ENCODE peak calls at places on chromosomes 3 and 15, in six cellular contexts. P is GM23338, E is HCT116, Y is transverse colon, W is Panc1, A is prostate gland. T is an unnamed sample.

GRCh38 chr3:150797155-150797554 is 34.2 kb upstream of the SIAH2 start:
- DNase-seq in P (no peak), E (no peak), Y (no peak), W (no peak), A (no peak), T (no peak)

GRCh38 chr3:187456268-187456667 is 88.1 kb downstream of the RTP4 start:
- DNase-seq in P (no peak), E (no peak), Y (no peak), W (no peak), A (peak; percentile 21), T (no peak)

GRCh38 chr15:31277335-31278055 is 49.1 kb upstream of the KLF13 start:
- DNase-seq in P (no peak), E (no peak), Y (no peak), W (no peak), A (peak; percentile 1), T (no peak)

GRCh38 chr15:49103676-49104075 is 51.7 kb downstream of the COPS2 start:
- DNase-seq in P (no peak), E (no peak), Y (no peak), W (no peak), A (no peak), T (no peak)

GRCh38 chr3:13012228-13012691 is 61.0 kb downstream of the IQSEC1 start:
- DNase-seq in P (no peak), E (no peak), Y (peak; percentile 80), W (no peak), A (no peak), T (peak; percentile 71)

GRCh38 chr3:43582876-43583275 is 38.9 kb downstream of the ANO10 start:
- DNase-seq in P (no peak), E (no peak), Y (no peak), W (no peak), A (no peak), T (no peak)

GRCh38 chr3:14175383-14176037 is 2.9 kb downstream of the XPC start:
- DNase-seq in P (no peak), E (no peak), Y (no peak), W (no peak), A (no peak), T (peak; percentile 85)

GRCh38 chr3:79724206-79724605 is 43.6 kb downstream of the ROBO1 start:
- DNase-seq in P (peak; percentile 78), E (no peak), Y (no peak), W (no peak), A (no peak), T (no peak)

GRCh38 chr3:143081844-143082778 is 37.5 kb upstream of the CHST2 start:
- DNase-seq in P (no peak), E (no peak), Y (peak; percentile 24), W (no peak), A (no peak), T (no peak)

GRCh38 chr3:50336452-50337174 is 4.0 kb downstream of the RASSF1 start:
- DNase-seq in P (peak; percentile 41), E (no peak), Y (no peak), W (no peak), A (no peak), T (no peak)

GRCh38 chr3:65196663-65197062 is 508.9 kb upstream of the ADAMTS9 start:
- DNase-seq in P (peak; percentile 36), E (no peak), Y (no peak), W (no peak), A (no peak), T (no peak)

GRCh38 chr3:11085078-11085840 is 69.0 kb upstream of the HRH1 start:
- DNase-seq in P (no peak), E (no peak), Y (no peak), W (no peak), A (no peak), T (no peak)

GRCh38 chr3:128180446-128180845 is 27.2 kb downstream of the EEFSEC start:
- DNase-seq in P (no peak), E (no peak), Y (no peak), W (no peak), A (no peak), T (no peak)

GRCh38 chr3:29955413-29955812 is 651.0 kb upstream of the TGFBR2 start:
- DNase-seq in P (no peak), E (no peak), Y (no peak), W (no peak), A (no peak), T (no peak)

GRCh38 chr15:88012233-88012632 is 244.3 kb downstream of the NTRK3 start:
- DNase-seq in P (no peak), E (no peak), Y (no peak), W (no peak), A (no peak), T (no peak)

GRCh38 chr15:42136513-42136912 is 19.9 kb downstream of the PLA2G4F start:
- DNase-seq in P (no peak), E (no peak), Y (no peak), W (no peak), A (no peak), T (no peak)

GRCh38 chr15:29183071-29183831 is 86.4 kb downstream of the NSMCE3 start:
- DNase-seq in P (peak; percentile 5), E (no peak), Y (no peak), W (no peak), A (no peak), T (no peak)

GRCh38 chr3:56819016-56819809 is 17.5 kb upstream of the ARHGEF3 start:
- DNase-seq in P (no peak), E (no peak), Y (no peak), W (no peak), A (no peak), T (no peak)

GRCh38 chr15:31216210-31216911 is 110.3 kb upstream of the KLF13 start:
- DNase-seq in P (peak; percentile 78), E (no peak), Y (peak; percentile 96), W (no peak), A (peak; percentile 49), T (peak; percentile 98)

GRCh38 chr3:108493862-108494261 is 16.5 kb downstream of the MYH15 start:
- DNase-seq in P (peak; percentile 32), E (peak; percentile 19), Y (peak; percentile 37), W (no peak), A (no peak), T (peak; percentile 11)

GRCh38 chr3:182524711-182525401 is 268.4 kb upstream of the ATP11B start:
- DNase-seq in P (no peak), E (no peak), Y (no peak), W (no peak), A (peak; percentile 5), T (no peak)

GRCh38 chr15:65833501-65834220 is 35.6 kb upstream of the RAB11A start:
- DNase-seq in P (no peak), E (no peak), Y (peak; percentile 28), W (no peak), A (no peak), T (no peak)

GRCh38 chr3:59817511-59817910 is 767.7 kb upstream of the CFAP20DC start:
- DNase-seq in P (no peak), E (no peak), Y (no peak), W (no peak), A (no peak), T (no peak)

GRCh38 chr15:89363770-89364169 is 29.1 kb upstream of the POLG start:
- DNase-seq in P (no peak), E (no peak), Y (no peak), W (no peak), A (no peak), T (no peak)
- H3K4me3 ChIP-seq in P (no peak overlapping the region), E (no peak overlapping the region), Y (no peak overlapping the region), W (no peak overlapping the region), A (no peak overlapping the region), T (no peak overlapping the region)

GRCh38 chr15:75348563-75349350 is 1.9 kb downstream of the NEIL1 start:
- DNase-seq in P (peak; percentile 63), E (no peak), Y (peak; percentile 24), W (no peak), A (no peak), T (no peak)
- TF ChIP-seq POLR2AphosphoS5 in P (no peak), E (peak; percentile 6), Y (no peak), W (no peak), A (no peak), T (no peak)

DNA sequence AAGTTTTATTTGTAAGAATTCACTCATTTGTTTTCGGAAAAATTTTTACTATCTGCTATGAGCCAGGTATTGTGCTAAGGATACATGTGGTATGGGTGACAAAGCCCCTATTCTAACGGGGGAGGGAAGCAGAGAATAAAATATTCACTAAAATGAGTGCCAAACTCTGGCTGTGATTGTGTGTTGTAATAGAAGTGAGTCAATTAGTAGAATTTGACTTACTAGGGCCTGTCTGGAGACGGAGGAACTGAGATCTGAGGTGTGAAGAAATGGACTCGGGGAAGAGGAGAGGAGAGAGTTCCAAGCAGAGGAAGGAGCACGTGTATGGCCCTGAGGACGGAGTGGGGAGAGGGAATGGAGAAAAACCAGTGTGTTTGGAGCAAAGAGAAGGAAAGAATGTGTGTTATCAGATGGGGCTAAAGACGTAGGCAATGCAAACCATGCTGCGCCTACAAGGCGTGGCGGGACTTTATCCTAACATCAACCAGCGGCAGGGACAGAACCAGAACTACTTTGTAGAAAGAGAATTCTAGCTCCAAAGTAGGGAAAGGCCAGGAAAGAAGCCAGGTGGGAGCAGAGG is 89.1 kb downstream of the OSBPL10 start:
- DNase-seq in P (no peak), E (no peak), Y (no peak), W (no peak), A (no peak), T (no peak)
- H3K4me3 ChIP-seq in P (no peak overlapping the region), E (no peak overlapping the region), Y (no peak overlapping the region), W (no peak overlapping the region), A (no peak overlapping the region), T (no peak overlapping the region)

GRCh38 chr3:114290911-114291901 is 2.6 kb upstream of the TIGIT start:
- DNase-seq in P (peak; percentile 97), E (peak; percentile 44), Y (peak; percentile 77), W (peak; percentile 24), A (peak; percentile 9), T (no peak)

GRCh38 chr3:114294940-114295480 is 1.2 kb downstream of the TIGIT start:
- DNase-seq in P (no peak), E (no peak), Y (no peak), W (no peak), A (no peak), T (no peak)

GRCh38 chr3:114299421-114299820 is 5.6 kb downstream of the TIGIT start:
- DNase-seq in P (peak; percentile 51), E (peak; percentile 37), Y (no peak), W (no peak), A (no peak), T (peak; percentile 26)

GRCh38 chr3:114293846-114294245 is at the start of gene TIGIT:
- DNase-seq in P (no peak), E (no peak), Y (no peak), W (no peak), A (no peak), T (no peak)
- TF ChIP-seq POLR2AphosphoS5 in P (no peak), E (no peak), Y (no peak), W (no peak), A (no peak), T (no peak)